ENCODE peak calls at places on chromosome 2, in eight cellular contexts. T is left lobe of liver; O is WTC11; B is naive thymus-derived CD4-positive, alpha-beta T cell; R is sciatic nerve; K is gastrocnemius medialis; X is K562; S is activated CD8-positive, alpha-beta memory T cell treated with anti-CD3 and anti-CD28 coated beads, Interleukin-2, amount 10 ng/mL, durations not matched to agents 7 days and 5 days. U is an unnamed sample.

GRCh38 chr2:17630089-17630488 is 89.6 kb downstream of the VSNL1 start:
- ATAC-seq in B (no peak), T (no peak), X (no peak), S (no peak), K (no peak), O (no peak), R (no peak), U (no peak)

GRCh38 chr2:75134802-75135201 is 64.5 kb downstream of the TACR1 start:
- ATAC-seq in X (no peak), S (no peak), O (no peak), B (no peak), T (no peak), K (no peak), R (no peak), U (no peak)

GRCh38 chr2:28401411-28401810 is 8.8 kb downstream of the FOSL2 start:
- ATAC-seq in S (no peak), R (no peak), X (no peak), O (no peak), B (no peak), K (no peak), T (no peak), U (no peak)

GRCh38 chr2:97761192-97761591 is 47.8 kb downstream of the ZAP70 start:
- ATAC-seq in X (no peak), T (no peak), R (no peak), B (peak; percentile 72), O (no peak), S (peak; percentile 79), K (no peak), U (no peak)

GRCh38 chr2:50746526-50746925 is 285.4 kb downstream of the NRXN1 start:
- ATAC-seq in R (no peak), B (no peak), O (peak; percentile 90), K (no peak), T (peak; percentile 88), X (no peak), S (no peak), U (no peak)

GRCh38 chr2:7517122-7517487 is 599.9 kb downstream of the RNF144A start:
- ATAC-seq in R (no peak), S (peak; percentile 96), T (no peak), X (no peak), O (no peak), B (peak; percentile 89), K (no peak), U (no peak)

GRCh38 chr2:203379156-203379555 is 51.0 kb downstream of the ABI2 start:
- ATAC-seq in X (no peak), T (no peak), S (no peak), B (no peak), R (no peak), K (no peak), O (no peak), U (no peak)

GRCh38 chr2:200221055-200221692 is 85.3 kb upstream of the SPATS2L start:
- ATAC-seq in K (no peak), R (no peak), B (no peak), X (no peak), T (peak; percentile 82), O (no peak), S (no peak), U (no peak)

GRCh38 chr2:68365087-68365486 is at the start of gene PLEK:
- ATAC-seq in R (peak; percentile 68), T (peak; percentile 36), S (peak; percentile 59), B (peak; percentile 77), X (no peak), O (no peak), K (no peak), U (peak; percentile 53)

U was measured in gastroesophageal sphincter.